ENCODE peak calls at places on chromosomes 5 and 9, in eight cellular contexts. C is mesendoderm; L is CD8-positive, alpha-beta memory T cell; U is fibroblast of lung; J is IMR-90; M is tibial nerve; I is pancreas; X is heart right ventricle. Y is an unnamed sample. For H3K4me1, the result is how much of the 10 kb centered on the place peaks cover.

GRCh38 chr9:92986175-92987110 is 39.1 kb downstream of the FGD3 start:
- DNase-seq in C (peak), L (peak), U (peak), J (no peak), M (peak), I (no peak), X (no peak), Y (no peak)

GRCh38 chr9:115364991-115365390 is 247.0 kb upstream of the TNC start:
- DNase-seq in C (no peak), L (no peak), U (peak), J (peak), M (no peak), I (no peak), X (no peak), Y (no peak)

GRCh38 chr5:145521523-145521922 is 313.6 kb downstream of the PRELID2 start:
- DNase-seq in C (no peak), L (no peak), U (no peak), J (no peak), M (no peak), I (no peak), X (no peak), Y (no peak)

GRCh38 chr5:71533614-71534013 is 53.5 kb upstream of the MCCC2 start:
- DNase-seq in C (peak), L (no peak), U (peak), J (peak), M (peak), I (no peak), X (no peak), Y (no peak)

GRCh38 chr5:5178121-5178520 is 38.0 kb downstream of the ADAMTS16 start:
- DNase-seq in C (peak), L (no peak), U (no peak), J (no peak), M (no peak), I (no peak), X (no peak), Y (no peak)

GRCh38 chr5:101942321-101942882 is 353.7 kb downstream of the SLCO4C1 start:
- DNase-seq in C (peak), L (no peak), U (peak), J (no peak), M (no peak), I (no peak), X (no peak), Y (no peak)

GRCh38 chr9:29799227-29799626 is 2225.9 kb upstream of the C9orf72 start:
- DNase-seq in C (peak), L (no peak), U (no peak), J (no peak), M (no peak), I (no peak), X (no peak), Y (no peak)

GRCh38 chr9:93198117-93198838 is 14.3 kb downstream of the WNK2 start:
- DNase-seq in C (no peak), L (no peak), U (no peak), J (no peak), M (no peak), I (peak), X (peak), Y (no peak)

GRCh38 chr5:17189381-17190036 is 27.9 kb upstream of the BASP1 start:
- DNase-seq in C (peak), L (peak), U (peak), J (peak), M (peak), I (peak), X (peak), Y (peak)

GRCh38 chr5:163846512-163846911 is 341.1 kb downstream of the MAT2B start:
- DNase-seq in C (no peak), L (no peak), U (peak), J (peak), M (no peak), I (no peak), X (no peak), Y (no peak)

GRCh38 chr9:107489687-107490605 is at the start of gene KLF4:
- DNase-seq in C (peak), L (peak), U (peak), J (peak), M (peak), I (peak), X (peak), Y (peak)

GRCh38 chr9:13383216-13383615 is 103.7 kb upstream of the MPDZ start:
- DNase-seq in C (no peak), L (no peak), U (no peak), J (no peak), M (no peak), I (no peak), X (no peak), Y (no peak)

GRCh38 chr5:133664422-133664821 is 52.1 kb upstream of the FSTL4 start:
- DNase-seq in C (no peak), L (no peak), U (no peak), J (peak), M (no peak), I (no peak), X (no peak), Y (no peak)

GRCh38 chr9:37432020-37432419 is 9.5 kb downstream of the GRHPR start:
- DNase-seq in C (no peak), L (no peak), U (no peak), J (no peak), M (no peak), I (peak), X (no peak), Y (no peak)

GRCh38 chr5:76007904-76008303 is 75.3 kb upstream of the SV2C start:
- DNase-seq in C (no peak), L (no peak), U (no peak), J (no peak), M (no peak), I (no peak), X (no peak), Y (no peak)

GRCh38 chr9:15416880-15417279 is 5.8 kb upstream of the SNAPC3 start:
- DNase-seq in C (peak), L (peak), U (peak), J (peak), M (peak), I (no peak), X (no peak), Y (no peak)

GRCh38 chr9:135123735-135124134 is 36.3 kb downstream of the OLFM1 start:
- DNase-seq in C (no peak), L (no peak), U (no peak), J (no peak), M (no peak), I (no peak), X (no peak), Y (no peak)

GRCh38 chr9:74275872-74276508 is 221.1 kb upstream of the RORB start:
- DNase-seq in C (no peak), L (peak), U (no peak), J (no peak), M (no peak), I (no peak), X (no peak), Y (no peak)

GRCh38 chr9:76580188-76580587 is 121.2 kb downstream of the GCNT1 start:
- DNase-seq in C (no peak), L (no peak), U (no peak), J (no peak), M (no peak), I (no peak), X (no peak), Y (no peak)

GRCh38 chr5:159908201-159908940 is 7.9 kb upstream of the ADRA1B start:
- DNase-seq in C (peak), L (no peak), U (no peak), J (no peak), M (no peak), I (no peak), X (no peak), Y (no peak)

GRCh38 chr5:7473668-7474215 is 77.8 kb downstream of the ADCY2 start:
- DNase-seq in C (peak), L (no peak), U (no peak), J (no peak), M (no peak), I (no peak), X (no peak), Y (no peak)

GRCh38 chr5:138974227-138975063 is 99.3 kb upstream of the LRRTM2 start:
- DNase-seq in C (no peak), L (no peak), U (peak), J (peak), M (peak), I (no peak), X (peak), Y (peak)

GRCh38 chr5:144880513-144880912 is 709.8 kb downstream of the KCTD16 start:
- DNase-seq in C (no peak), L (no peak), U (no peak), J (no peak), M (no peak), I (no peak), X (no peak), Y (no peak)

GRCh38 chr5:177186645-177187044 is 53.1 kb downstream of the NSD1 start:
- DNase-seq in C (no peak), L (no peak), U (no peak), J (no peak), M (no peak), I (no peak), X (no peak), Y (no peak)

GRCh38 chr5:175444905-175445456 is 999 bp upstream of the DRD1 start:
- DNase-seq in C (no peak), L (no peak), U (no peak), J (no peak), M (no peak), I (no peak), X (no peak), Y (no peak)

GRCh38 chr5:154830596-154830995 is 19.8 kb downstream of the FAXDC2 start:
- DNase-seq in C (no peak), L (no peak), U (no peak), J (no peak), M (no peak), I (no peak), X (no peak), Y (no peak)
- H3K27ac ChIP-seq in C (no peak), L (no peak), U (no peak), J (no peak), M (no peak), I (no peak), X (no peak), Y (no peak)

GRCh38 chr9:95265960-95266359 is 51.5 kb downstream of the FANCC start:
- DNase-seq in C (no peak), L (no peak), U (no peak), J (no peak), M (no peak), I (no peak), X (no peak), Y (no peak)
- H3K4me1 ChIP-seq in C (under half), L (under half), U (under half), J (under half), M (under half), I (under half), X (under half), Y (under half)

DNA sequence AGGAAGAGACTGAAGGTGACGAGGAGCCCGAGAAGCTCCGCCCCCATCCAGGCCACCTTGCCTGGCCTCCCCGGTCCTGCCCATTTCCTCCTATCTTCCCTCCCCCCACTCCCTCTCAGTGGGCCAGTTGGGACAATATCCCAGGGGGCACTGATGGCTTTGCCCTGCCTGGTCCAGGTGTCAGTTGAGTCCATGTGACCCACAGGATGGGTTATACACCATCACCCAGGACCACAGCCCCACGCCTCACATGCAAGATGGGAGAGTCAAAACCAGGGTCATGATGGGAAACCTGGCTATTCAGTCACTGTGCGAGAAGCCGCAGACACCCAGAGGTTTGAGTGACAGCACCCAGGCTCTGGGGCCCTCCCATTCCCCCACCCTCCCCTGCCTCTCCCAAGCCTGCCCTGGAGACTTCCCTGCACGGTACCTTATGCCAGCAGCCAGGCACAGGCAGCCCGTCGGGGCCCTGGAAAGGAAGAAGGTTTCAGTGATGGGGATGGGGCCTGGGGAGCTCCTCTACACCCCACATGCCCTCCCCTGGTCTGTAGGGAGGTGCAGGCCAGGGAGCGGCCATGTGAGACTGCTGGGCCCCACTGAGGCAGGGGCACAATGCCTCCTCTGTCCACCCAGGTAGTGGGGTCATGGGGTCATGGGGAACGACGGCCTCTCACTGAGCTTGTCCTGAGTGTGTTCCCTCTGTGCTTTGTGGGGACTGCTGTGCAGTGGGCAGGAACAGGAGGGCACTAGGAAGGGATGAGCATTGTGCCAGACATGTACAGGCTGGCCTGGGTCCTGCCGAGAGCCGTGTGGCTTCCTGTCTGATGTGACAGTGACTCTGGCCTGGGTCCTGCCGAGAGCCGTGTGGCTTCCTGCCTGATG is 6.3 kb upstream of the PHYKPL start:
- DNase-seq in C (no peak), L (peak), U (no peak), J (no peak), M (no peak), I (no peak), X (no peak), Y (no peak)
- H3K27ac ChIP-seq in C (no peak), L (peak), U (no peak), J (no peak), M (peak), I (no peak), X (peak), Y (no peak)

GRCh38 chr9:68482548-68482947 is 58.1 kb downstream of the TMEM252 start:
- DNase-seq in C (no peak), L (no peak), U (no peak), J (no peak), M (no peak), I (no peak), X (no peak), Y (no peak)

GRCh38 chr9:68473790-68474189 is 66.9 kb downstream of the TMEM252 start:
- DNase-seq in C (no peak), L (no peak), U (no peak), J (no peak), M (no peak), I (no peak), X (no peak), Y (no peak)

GRCh38 chr9:68480807-68481206 is 59.9 kb downstream of the TMEM252 start:
- DNase-seq in C (no peak), L (no peak), U (peak), J (peak), M (no peak), I (no peak), X (no peak), Y (no peak)

GRCh38 chr9:68472119-68472518 is 68.6 kb downstream of the TMEM252 start:
- DNase-seq in C (no peak), L (no peak), U (no peak), J (peak), M (no peak), I (no peak), X (no peak), Y (no peak)

GRCh38 chr9:68476889-68477288 is 63.8 kb downstream of the TMEM252 start:
- DNase-seq in C (no peak), L (no peak), U (no peak), J (no peak), M (no peak), I (no peak), X (no peak), Y (no peak)
- H3K4me1 ChIP-seq in C (under half), L (under half), U (under half), J (under half), M (under half), I (under half), X (under half), Y (under half)

GRCh38 chr5:132487841-132488555 is 2.6 kb downstream of the IRF1 start:
- DNase-seq in C (no peak), L (peak), U (no peak), J (no peak), M (peak), I (no peak), X (no peak), Y (no peak)
- H3K27ac ChIP-seq in C (no peak), L (peak), U (no peak), J (no peak), M (peak), I (no peak), X (peak), Y (peak)

GRCh38 chr9:123327697-123328100 is 28.3 kb upstream of the CRB2 start:
- DNase-seq in C (peak), L (no peak), U (no peak), J (no peak), M (no peak), I (no peak), X (no peak), Y (no peak)

GRCh38 chr9:123324767-123325183 is 31.2 kb upstream of the CRB2 start:
- DNase-seq in C (no peak), L (no peak), U (no peak), J (no peak), M (no peak), I (no peak), X (no peak), Y (no peak)

GRCh38 chr9:123329329-123329955 is 26.6 kb upstream of the CRB2 start:
- DNase-seq in C (no peak), L (no peak), U (no peak), J (no peak), M (no peak), I (no peak), X (no peak), Y (no peak)

GRCh38 chr9:123326030-123326586 is 29.9 kb upstream of the CRB2 start:
- DNase-seq in C (no peak), L (no peak), U (no peak), J (no peak), M (no peak), I (no peak), X (no peak), Y (no peak)

GRCh38 chr9:123326662-123327093 is 29.3 kb upstream of the CRB2 start:
- DNase-seq in C (peak), L (no peak), U (peak), J (no peak), M (no peak), I (no peak), X (no peak), Y (no peak)
- H3K4me1 ChIP-seq in C (under half), L (under half), U (under half), J (under half), M (under half), I (under half), X (under half), Y (under half)

Y was measured in tibial artery.